ENCODE peak calls at places on chromosomes 6 and 20, in ten cellular contexts. One of them, this sample, is unnamed.

GRCh38 chr6:33112148-33112547 is 36.4 kb downstream of the HLA-DPB1 start:
- DNase-seq in A549: no peak
- DNase-seq in lung: peak; percentile 58
- DNase-seq in HepG2: peak; percentile 23
- DNase-seq in psoas muscle: no peak
- DNase-seq in Peyer's patch: no peak
- DNase-seq in stomach: no peak
- DNase-seq in fibroblast of lung: peak; percentile 48
- DNase-seq in heart right ventricle: no peak
- DNase-seq in sigmoid colon: no peak
- DNase-seq in this sample: no peak

GRCh38 chr20:21839982-21840381 is 134.5 kb downstream of the PAX1 start:
- DNase-seq in psoas muscle: no peak
- DNase-seq in heart right ventricle: no peak
- DNase-seq in A549: no peak
- DNase-seq in stomach: no peak
- DNase-seq in HepG2: no peak
- DNase-seq in Peyer's patch: no peak
- DNase-seq in sigmoid colon: no peak
- DNase-seq in lung: no peak
- DNase-seq in fibroblast of lung: no peak
- DNase-seq in this sample: no peak

GRCh38 chr20:57264151-57264792 is 2.2 kb downstream of the BMP7 start:
- DNase-seq in Peyer's patch: no peak
- DNase-seq in A549: no peak
- DNase-seq in lung: no peak
- DNase-seq in fibroblast of lung: no peak
- DNase-seq in HepG2: peak; percentile 69
- DNase-seq in heart right ventricle: peak; percentile 16
- DNase-seq in stomach: peak; percentile 73
- DNase-seq in psoas muscle: no peak
- DNase-seq in sigmoid colon: no peak
- DNase-seq in this sample: no peak

GRCh38 chr6:95866732-95867131 is 149.0 kb upstream of the FUT9 start:
- DNase-seq in Peyer's patch: no peak
- DNase-seq in sigmoid colon: no peak
- DNase-seq in heart right ventricle: no peak
- DNase-seq in psoas muscle: no peak
- DNase-seq in HepG2: peak; percentile 41
- DNase-seq in stomach: peak; percentile 41
- DNase-seq in lung: no peak
- DNase-seq in A549: no peak
- DNase-seq in fibroblast of lung: no peak
- DNase-seq in this sample: no peak

GRCh38 chr20:14853079-14853478 is 515.7 kb upstream of the FLRT3 start:
- DNase-seq in A549: no peak
- DNase-seq in stomach: no peak
- DNase-seq in lung: no peak
- DNase-seq in HepG2: no peak
- DNase-seq in heart right ventricle: no peak
- DNase-seq in Peyer's patch: no peak
- DNase-seq in psoas muscle: no peak
- DNase-seq in sigmoid colon: no peak
- DNase-seq in fibroblast of lung: no peak
- DNase-seq in this sample: no peak

GRCh38 chr6:27297857-27298730 is 14.0 kb downstream of the POM121L2 start:
- DNase-seq in A549: no peak
- DNase-seq in HepG2: peak; percentile 42
- DNase-seq in lung: no peak
- DNase-seq in sigmoid colon: no peak
- DNase-seq in fibroblast of lung: peak; percentile 45
- DNase-seq in psoas muscle: no peak
- DNase-seq in heart right ventricle: no peak
- DNase-seq in Peyer's patch: no peak
- DNase-seq in stomach: no peak
- DNase-seq in this sample: no peak

GRCh38 chr6:41698350-41698781 is 37.0 kb downstream of the TFEB start:
- DNase-seq in Peyer's patch: no peak
- DNase-seq in heart right ventricle: no peak
- DNase-seq in sigmoid colon: no peak
- DNase-seq in psoas muscle: no peak
- DNase-seq in stomach: no peak
- DNase-seq in lung: no peak
- DNase-seq in fibroblast of lung: peak; percentile 98
- DNase-seq in A549: no peak
- DNase-seq in HepG2: no peak
- DNase-seq in this sample: no peak

GRCh38 chr20:13443690-13444089 is 195.0 kb downstream of the TASP1 start:
- DNase-seq in fibroblast of lung: no peak
- DNase-seq in sigmoid colon: no peak
- DNase-seq in A549: no peak
- DNase-seq in Peyer's patch: no peak
- DNase-seq in stomach: no peak
- DNase-seq in lung: no peak
- DNase-seq in heart right ventricle: no peak
- DNase-seq in HepG2: no peak
- DNase-seq in psoas muscle: no peak
- DNase-seq in this sample: no peak

DNA sequence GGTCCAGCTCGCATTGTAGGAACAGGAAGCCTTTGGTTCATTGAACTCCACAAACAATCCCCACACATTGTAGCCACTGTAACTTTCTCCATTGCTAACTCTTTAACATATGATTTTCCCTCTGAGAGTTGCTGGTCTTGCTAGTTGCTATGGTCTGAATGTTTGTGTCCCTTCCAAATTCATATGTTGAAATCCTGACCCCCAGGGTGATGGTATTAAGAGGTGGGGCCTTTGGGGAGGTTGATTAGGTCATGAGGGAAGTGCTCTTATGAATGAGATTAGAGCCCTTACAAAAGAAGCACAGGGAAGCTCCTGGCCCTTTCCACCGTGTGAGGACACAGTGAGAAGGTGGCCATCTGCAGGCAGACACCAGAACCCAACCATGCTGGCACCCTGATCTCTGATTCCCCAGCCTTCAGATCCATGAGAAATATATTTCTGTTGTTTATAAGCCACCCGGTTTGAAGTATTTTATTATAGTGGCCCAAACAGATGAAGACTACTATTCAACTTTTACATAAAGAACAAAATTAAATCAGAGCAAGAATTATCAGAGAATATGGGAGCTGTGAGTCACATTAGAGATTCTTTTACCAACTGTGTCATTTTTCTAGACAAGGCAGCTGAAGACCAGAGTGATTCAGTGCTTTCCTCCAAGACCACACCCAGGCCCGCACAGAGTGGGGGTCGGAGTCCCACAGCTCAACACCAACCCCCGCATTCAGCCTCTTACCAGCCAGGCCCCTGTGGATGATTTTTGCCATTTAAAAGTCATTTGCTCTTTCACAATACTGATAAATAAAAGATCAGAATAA is 143.0 kb downstream of the SAMD5 start:
- DNase-seq in stomach: no peak
- DNase-seq in sigmoid colon: no peak
- DNase-seq in psoas muscle: no peak
- DNase-seq in A549: no peak
- DNase-seq in Peyer's patch: no peak
- DNase-seq in lung: no peak
- DNase-seq in fibroblast of lung: peak; percentile 70
- DNase-seq in heart right ventricle: peak; percentile 28
- DNase-seq in HepG2: no peak
- DNase-seq in this sample: no peak
- TF ChIP-seq CTCF in stomach: no peak
- TF ChIP-seq CTCF in sigmoid colon: no peak
- TF ChIP-seq CTCF in psoas muscle: peak; percentile 40
- TF ChIP-seq CTCF in A549: no peak
- TF ChIP-seq CTCF in Peyer's patch: no peak
- TF ChIP-seq CTCF in lung: no peak
- TF ChIP-seq CTCF in fibroblast of lung: peak; percentile 41
- TF ChIP-seq CTCF in heart right ventricle: no peak
- TF ChIP-seq CTCF in HepG2: peak; percentile 28
- TF ChIP-seq CTCF in this sample: no peak

DNA sequence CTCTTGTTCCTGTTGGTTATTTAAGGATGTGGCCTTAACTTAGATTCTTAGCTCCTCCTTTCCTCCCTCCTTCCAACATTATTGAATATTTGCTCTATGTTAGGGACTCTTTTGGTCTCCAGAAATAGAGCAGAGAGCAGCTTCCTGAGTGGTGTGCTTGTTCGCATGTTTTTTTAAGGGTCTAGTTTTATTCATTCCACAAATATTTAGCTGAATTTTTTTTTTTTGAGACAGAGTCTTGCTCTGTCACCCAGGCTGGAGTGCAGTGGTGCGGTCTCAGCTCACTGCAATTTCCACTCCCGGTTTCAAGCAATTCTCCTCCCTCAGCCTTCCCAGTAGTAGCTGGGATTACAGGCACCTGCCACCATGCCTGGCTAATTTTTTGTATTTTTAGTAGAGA is 169.2 kb downstream of the ZFAND3 start:
- DNase-seq in Peyer's patch: no peak
- DNase-seq in lung: no peak
- DNase-seq in sigmoid colon: no peak
- DNase-seq in heart right ventricle: no peak
- DNase-seq in fibroblast of lung: peak; percentile 42
- DNase-seq in stomach: no peak
- DNase-seq in HepG2: no peak
- DNase-seq in A549: no peak
- DNase-seq in psoas muscle: no peak
- DNase-seq in this sample: no peak
- H3K4me1 ChIP-seq in Peyer's patch: no peaks in the 10 kb centered on the region
- H3K4me1 ChIP-seq in lung: peaks cover 11% of the 10 kb centered on the region
- H3K4me1 ChIP-seq in sigmoid colon: peaks cover 51% of the 10 kb centered on the region
- H3K4me1 ChIP-seq in heart right ventricle: peaks cover 61% of the 10 kb centered on the region
- H3K4me1 ChIP-seq in fibroblast of lung: peaks cover 18% of the 10 kb centered on the region
- H3K4me1 ChIP-seq in stomach: peaks cover 33% of the 10 kb centered on the region
- H3K4me1 ChIP-seq in HepG2: peaks cover 39% of the 10 kb centered on the region
- H3K4me1 ChIP-seq in A549: peaks cover 58% of the 10 kb centered on the region
- H3K4me1 ChIP-seq in psoas muscle: peaks cover 86% of the 10 kb centered on the region
- H3K4me1 ChIP-seq in this sample: no peaks in the 10 kb centered on the region

GRCh38 chr6:111890981-111891380 is 17.7 kb upstream of the FYN start:
- DNase-seq in fibroblast of lung: peak; percentile 33
- DNase-seq in HepG2: no peak
- DNase-seq in psoas muscle: no peak
- DNase-seq in A549: no peak
- DNase-seq in sigmoid colon: no peak
- DNase-seq in stomach: no peak
- DNase-seq in Peyer's patch: no peak
- DNase-seq in heart right ventricle: no peak
- DNase-seq in lung: no peak
- DNase-seq in this sample: no peak

GRCh38 chr6:111892431-111892830 is 19.2 kb upstream of the FYN start:
- DNase-seq in HepG2: no peak
- DNase-seq in A549: no peak
- DNase-seq in psoas muscle: no peak
- DNase-seq in stomach: no peak
- DNase-seq in Peyer's patch: no peak
- DNase-seq in heart right ventricle: no peak
- DNase-seq in lung: no peak
- DNase-seq in sigmoid colon: no peak
- DNase-seq in fibroblast of lung: no peak
- DNase-seq in this sample: no peak

GRCh38 chr6:111885373-111886027 is 12.2 kb upstream of the FYN start:
- DNase-seq in stomach: no peak
- DNase-seq in Peyer's patch: no peak
- DNase-seq in lung: no peak
- DNase-seq in HepG2: no peak
- DNase-seq in heart right ventricle: no peak
- DNase-seq in sigmoid colon: no peak
- DNase-seq in A549: no peak
- DNase-seq in fibroblast of lung: no peak
- DNase-seq in psoas muscle: no peak
- DNase-seq in this sample: no peak

GRCh38 chr6:111884068-111884467 is 10.8 kb upstream of the FYN start:
- DNase-seq in sigmoid colon: no peak
- DNase-seq in Peyer's patch: no peak
- DNase-seq in psoas muscle: no peak
- DNase-seq in stomach: no peak
- DNase-seq in fibroblast of lung: no peak
- DNase-seq in heart right ventricle: no peak
- DNase-seq in HepG2: no peak
- DNase-seq in A549: no peak
- DNase-seq in lung: no peak
- DNase-seq in this sample: no peak

GRCh38 chr6:111888928-111889696 is 15.9 kb upstream of the FYN start:
- DNase-seq in sigmoid colon: no peak
- DNase-seq in psoas muscle: no peak
- DNase-seq in HepG2: no peak
- DNase-seq in A549: no peak
- DNase-seq in lung: no peak
- DNase-seq in fibroblast of lung: peak; percentile 43
- DNase-seq in Peyer's patch: no peak
- DNase-seq in stomach: no peak
- DNase-seq in heart right ventricle: peak; percentile 28
- DNase-seq in this sample: no peak
- H3K4me3 ChIP-seq in sigmoid colon: peak overlapping the region; percentile 6
- H3K4me3 ChIP-seq in psoas muscle: peak overlapping the region; percentile 33
- H3K4me3 ChIP-seq in HepG2: no peak overlapping the region
- H3K4me3 ChIP-seq in A549: no peak overlapping the region
- H3K4me3 ChIP-seq in lung: no peak overlapping the region
- H3K4me3 ChIP-seq in fibroblast of lung: peak overlapping the region; percentile 8
- H3K4me3 ChIP-seq in Peyer's patch: no peak overlapping the region
- H3K4me3 ChIP-seq in stomach: peak overlapping the region; percentile 17
- H3K4me3 ChIP-seq in heart right ventricle: no peak overlapping the region
- H3K4me3 ChIP-seq in this sample: no peak overlapping the region

GRCh38 chr20:49813305-49813974 is 812 bp downstream of the SLC9A8 start:
- DNase-seq in HepG2: no peak
- DNase-seq in lung: no peak
- DNase-seq in Peyer's patch: no peak
- DNase-seq in heart right ventricle: no peak
- DNase-seq in stomach: no peak
- DNase-seq in sigmoid colon: no peak
- DNase-seq in psoas muscle: no peak
- DNase-seq in fibroblast of lung: no peak
- DNase-seq in A549: no peak
- DNase-seq in this sample: no peak

GRCh38 chr20:49814057-49814675 is 1.5 kb downstream of the SLC9A8 start:
- DNase-seq in fibroblast of lung: no peak
- DNase-seq in stomach: no peak
- DNase-seq in heart right ventricle: no peak
- DNase-seq in HepG2: no peak
- DNase-seq in A549: no peak
- DNase-seq in sigmoid colon: no peak
- DNase-seq in lung: no peak
- DNase-seq in psoas muscle: no peak
- DNase-seq in Peyer's patch: no peak
- DNase-seq in this sample: no peak

GRCh38 chr20:49810491-49811190 is 2.0 kb upstream of the SLC9A8 start:
- DNase-seq in lung: no peak
- DNase-seq in Peyer's patch: no peak
- DNase-seq in A549: no peak
- DNase-seq in HepG2: no peak
- DNase-seq in psoas muscle: no peak
- DNase-seq in sigmoid colon: no peak
- DNase-seq in heart right ventricle: no peak
- DNase-seq in fibroblast of lung: no peak
- DNase-seq in stomach: no peak
- DNase-seq in this sample: no peak

GRCh38 chr20:49811825-49812462 is 684 bp upstream of the SLC9A8 start:
- DNase-seq in stomach: no peak
- DNase-seq in sigmoid colon: no peak
- DNase-seq in HepG2: no peak
- DNase-seq in lung: no peak
- DNase-seq in A549: no peak
- DNase-seq in heart right ventricle: no peak
- DNase-seq in Peyer's patch: no peak
- DNase-seq in fibroblast of lung: peak; percentile 64
- DNase-seq in psoas muscle: no peak
- DNase-seq in this sample: no peak

GRCh38 chr20:49812463-49813304 is at the start of gene SLC9A8:
- DNase-seq in lung: peak; percentile 89
- DNase-seq in heart right ventricle: peak; percentile 87
- DNase-seq in A549: peak; percentile 83
- DNase-seq in fibroblast of lung: peak; percentile 82
- DNase-seq in psoas muscle: peak; percentile 90
- DNase-seq in Peyer's patch: peak; percentile 90
- DNase-seq in sigmoid colon: peak; percentile 95
- DNase-seq in HepG2: peak; percentile 84
- DNase-seq in stomach: peak; percentile 83
- DNase-seq in this sample: peak; percentile 79
- TF ChIP-seq CTCF in lung: no peak
- TF ChIP-seq CTCF in heart right ventricle: no peak
- TF ChIP-seq CTCF in A549: no peak
- TF ChIP-seq CTCF in fibroblast of lung: peak; percentile 31
- TF ChIP-seq CTCF in psoas muscle: peak; percentile 45
- TF ChIP-seq CTCF in Peyer's patch: peak; percentile 11
- TF ChIP-seq CTCF in sigmoid colon: no peak
- TF ChIP-seq CTCF in HepG2: peak; percentile 53
- TF ChIP-seq CTCF in stomach: no peak
- TF ChIP-seq CTCF in this sample: peak; percentile 22